ENCODE peak calls at places on chromosomes 12 and 14, in four cellular contexts. One of them, this sample, is unnamed. For H3K4me1, the result is how much of the 10 kb centered on the place peaks cover.

GRCh38 chr14:75250800-75251199 is 27.8 kb upstream of the FOS start:
- DNase-seq in prostate gland: no peak
- DNase-seq in body of pancreas: no peak
- DNase-seq in neural progenitor cell: no peak
- DNase-seq in this sample: no peak

GRCh38 chr12:104793280-104793679 is 164.8 kb downstream of the SLC41A2 start:
- DNase-seq in prostate gland: no peak
- DNase-seq in body of pancreas: peak
- DNase-seq in neural progenitor cell: no peak
- DNase-seq in this sample: peak

GRCh38 chr14:104864267-104865068 is 600 bp upstream of the CEP170B start:
- DNase-seq in prostate gland: peak
- DNase-seq in body of pancreas: peak
- DNase-seq in neural progenitor cell: peak
- DNase-seq in this sample: peak

GRCh38 chr12:12403264-12404248 is 46.7 kb downstream of the BORCS5 start:
- DNase-seq in prostate gland: no peak
- DNase-seq in body of pancreas: no peak
- DNase-seq in neural progenitor cell: no peak
- DNase-seq in this sample: no peak

GRCh38 chr14:102316048-102316745 is 3.3 kb upstream of the ZNF839 start:
- DNase-seq in prostate gland: peak
- DNase-seq in body of pancreas: peak
- DNase-seq in neural progenitor cell: peak
- DNase-seq in this sample: no peak

GRCh38 chr12:29944269-29945000 is 160.7 kb upstream of the TMTC1 start:
- DNase-seq in prostate gland: no peak
- DNase-seq in body of pancreas: no peak
- DNase-seq in neural progenitor cell: no peak
- DNase-seq in this sample: no peak

GRCh38 chr12:62396750-62397149 is 69.9 kb upstream of the MON2 start:
- DNase-seq in prostate gland: no peak
- DNase-seq in body of pancreas: no peak
- DNase-seq in neural progenitor cell: no peak
- DNase-seq in this sample: no peak

GRCh38 chr14:28707814-28708213 is 58.8 kb upstream of the FOXG1 start:
- DNase-seq in prostate gland: no peak
- DNase-seq in body of pancreas: no peak
- DNase-seq in neural progenitor cell: no peak
- DNase-seq in this sample: no peak

GRCh38 chr12:104609083-104609844 is 152.5 kb downstream of the CHST11 start:
- DNase-seq in prostate gland: no peak
- DNase-seq in body of pancreas: no peak
- DNase-seq in neural progenitor cell: no peak
- DNase-seq in this sample: no peak

GRCh38 chr14:100577986-100578431 is 9.2 kb downstream of the BEGAIN start:
- DNase-seq in prostate gland: no peak
- DNase-seq in body of pancreas: no peak
- DNase-seq in neural progenitor cell: no peak
- DNase-seq in this sample: peak

GRCh38 chr14:31025335-31026075 is at the start of gene AP4S1:
- DNase-seq in prostate gland: peak
- DNase-seq in body of pancreas: peak
- DNase-seq in neural progenitor cell: peak
- DNase-seq in this sample: peak

GRCh38 chr14:101588990-101589389 is 27.7 kb downstream of the DIO3 start:
- DNase-seq in prostate gland: no peak
- DNase-seq in body of pancreas: no peak
- DNase-seq in neural progenitor cell: no peak
- DNase-seq in this sample: peak

GRCh38 chr12:132718644-132719043 is 8.0 kb downstream of the PGAM5 start:
- DNase-seq in prostate gland: no peak
- DNase-seq in body of pancreas: no peak
- DNase-seq in neural progenitor cell: no peak
- DNase-seq in this sample: peak

GRCh38 chr12:57119294-57119693 is 8.1 kb upstream of the STAT6 start:
- DNase-seq in prostate gland: no peak
- DNase-seq in body of pancreas: no peak
- DNase-seq in neural progenitor cell: no peak
- DNase-seq in this sample: no peak

GRCh38 chr12:121537814-121538698 is 42.8 kb downstream of the KDM2B start:
- DNase-seq in prostate gland: no peak
- DNase-seq in body of pancreas: peak
- DNase-seq in neural progenitor cell: peak
- DNase-seq in this sample: peak

GRCh38 chr12:5872745-5873144 is 72.3 kb downstream of the ANO2 start:
- DNase-seq in prostate gland: no peak
- DNase-seq in body of pancreas: no peak
- DNase-seq in neural progenitor cell: peak
- DNase-seq in this sample: no peak

GRCh38 chr12:113468365-113469223 is 3.1 kb downstream of the LHX5 start:
- DNase-seq in prostate gland: no peak
- DNase-seq in body of pancreas: no peak
- DNase-seq in neural progenitor cell: peak
- DNase-seq in this sample: no peak

GRCh38 chr12:12992418-12993175 is 7.5 kb downstream of the HEBP1 start:
- DNase-seq in prostate gland: no peak
- DNase-seq in body of pancreas: peak
- DNase-seq in neural progenitor cell: no peak
- DNase-seq in this sample: no peak

GRCh38 chr12:60271816-60272215 is 676.0 kb downstream of the SLC16A7 start:
- DNase-seq in prostate gland: no peak
- DNase-seq in body of pancreas: no peak
- DNase-seq in neural progenitor cell: no peak
- DNase-seq in this sample: no peak

GRCh38 chr12:15563683-15564082 is 225.5 kb downstream of the EPS8 start:
- DNase-seq in prostate gland: no peak
- DNase-seq in body of pancreas: no peak
- DNase-seq in neural progenitor cell: no peak
- DNase-seq in this sample: no peak

GRCh38 chr12:95487024-95487423 is 13.1 kb downstream of the METAP2 start:
- DNase-seq in prostate gland: no peak
- DNase-seq in body of pancreas: no peak
- DNase-seq in neural progenitor cell: no peak
- DNase-seq in this sample: no peak

GRCh38 chr14:90453401-90453951 is 56.6 kb downstream of the CALM1 start:
- DNase-seq in prostate gland: no peak
- DNase-seq in body of pancreas: peak
- DNase-seq in neural progenitor cell: no peak
- DNase-seq in this sample: peak
- H3K27ac ChIP-seq in prostate gland: no peak
- H3K27ac ChIP-seq in body of pancreas: peak
- H3K27ac ChIP-seq in neural progenitor cell: no peak
- H3K27ac ChIP-seq in this sample: peak

DNA sequence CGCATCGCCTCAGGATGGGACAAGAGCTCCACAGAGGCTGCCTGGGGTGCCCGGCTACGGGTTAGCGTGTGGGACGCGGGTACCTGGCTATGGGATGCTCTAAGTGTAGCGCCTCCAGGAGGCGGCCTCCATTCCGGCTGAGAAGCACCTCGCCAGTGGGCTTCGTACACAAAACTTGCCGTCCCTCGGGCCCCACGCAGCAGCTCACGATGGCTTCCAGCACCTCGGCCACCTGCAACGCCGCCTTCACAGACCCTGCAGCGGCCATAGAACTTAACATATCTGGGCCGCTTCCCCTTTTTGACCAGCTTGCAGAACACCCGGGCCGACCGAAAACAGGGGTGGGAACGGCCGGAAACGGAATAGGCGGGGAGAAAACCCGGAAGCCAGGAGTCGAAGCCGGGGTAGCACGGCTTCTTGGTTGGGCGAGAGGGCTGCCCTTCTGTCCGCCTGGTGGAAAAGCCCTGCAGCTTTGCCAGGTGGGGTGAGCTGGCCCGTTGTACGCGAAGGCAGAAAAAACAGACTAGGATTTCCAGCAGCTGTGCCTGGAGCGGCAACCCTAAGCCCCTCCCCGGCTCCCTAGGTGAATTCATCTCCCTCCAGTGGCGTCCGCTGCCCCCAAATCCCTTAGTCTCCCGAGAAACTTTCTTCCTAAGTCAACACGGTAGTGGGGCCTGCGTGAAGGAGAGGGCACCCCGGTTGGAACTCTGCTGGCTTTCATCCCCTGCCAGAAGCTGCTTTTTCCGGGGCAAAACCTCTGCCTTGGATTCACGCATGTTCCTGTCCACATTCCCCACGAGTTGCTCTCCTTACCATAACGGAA is at the start of gene BBS10:
- DNase-seq in prostate gland: peak
- DNase-seq in body of pancreas: peak
- DNase-seq in neural progenitor cell: peak
- DNase-seq in this sample: peak
- TF ChIP-seq CTCF in prostate gland: peak
- TF ChIP-seq CTCF in body of pancreas: no peak
- TF ChIP-seq CTCF in neural progenitor cell: peak
- TF ChIP-seq CTCF in this sample: peak

DNA sequence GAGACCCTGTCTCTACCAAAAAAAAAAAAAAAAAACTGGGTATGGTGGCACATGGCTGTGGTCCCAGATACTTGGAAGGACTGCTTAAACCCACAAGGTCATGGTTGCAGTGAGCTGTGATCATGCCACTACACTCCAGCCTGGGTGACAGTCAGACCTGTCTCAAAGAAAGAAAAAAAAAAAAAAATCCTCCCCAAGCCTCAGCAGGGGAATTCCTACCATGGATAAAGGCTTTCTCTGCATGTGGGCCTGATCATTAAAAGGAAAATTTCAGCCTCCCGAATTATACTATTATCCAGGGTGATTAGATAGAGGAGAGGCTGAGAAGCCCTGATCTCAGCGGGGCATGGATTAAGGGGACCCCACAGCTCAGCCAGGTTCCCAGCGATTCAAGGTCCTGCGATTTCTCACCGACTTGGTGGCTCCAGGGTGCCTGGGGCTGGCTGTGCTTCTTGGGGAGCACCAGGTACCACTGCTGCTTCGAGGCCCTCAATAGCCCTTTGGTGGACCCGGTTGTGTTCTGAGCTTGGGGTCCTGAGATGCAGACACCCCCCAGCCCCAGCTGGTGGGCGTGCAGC is 5.6 kb downstream of the SH2B3 start:
- DNase-seq in prostate gland: no peak
- DNase-seq in body of pancreas: peak
- DNase-seq in neural progenitor cell: peak
- DNase-seq in this sample: no peak
- H3K4me1 ChIP-seq in prostate gland: under half
- H3K4me1 ChIP-seq in body of pancreas: half or more
- H3K4me1 ChIP-seq in neural progenitor cell: under half
- H3K4me1 ChIP-seq in this sample: half or more

GRCh38 chr12:110080410-110080809 is 32.1 kb upstream of the C12orf76 start:
- DNase-seq in prostate gland: no peak
- DNase-seq in body of pancreas: no peak
- DNase-seq in neural progenitor cell: no peak
- DNase-seq in this sample: peak

GRCh38 chr12:110075880-110076279 is 27.6 kb upstream of the C12orf76 start:
- DNase-seq in prostate gland: no peak
- DNase-seq in body of pancreas: no peak
- DNase-seq in neural progenitor cell: no peak
- DNase-seq in this sample: no peak

GRCh38 chr12:110077769-110078168 is 29.4 kb upstream of the C12orf76 start:
- DNase-seq in prostate gland: no peak
- DNase-seq in body of pancreas: no peak
- DNase-seq in neural progenitor cell: no peak
- DNase-seq in this sample: no peak

GRCh38 chr12:110084314-110085015 is 36.1 kb upstream of the C12orf76 start:
- DNase-seq in prostate gland: no peak
- DNase-seq in body of pancreas: no peak
- DNase-seq in neural progenitor cell: no peak
- DNase-seq in this sample: no peak

DNA sequence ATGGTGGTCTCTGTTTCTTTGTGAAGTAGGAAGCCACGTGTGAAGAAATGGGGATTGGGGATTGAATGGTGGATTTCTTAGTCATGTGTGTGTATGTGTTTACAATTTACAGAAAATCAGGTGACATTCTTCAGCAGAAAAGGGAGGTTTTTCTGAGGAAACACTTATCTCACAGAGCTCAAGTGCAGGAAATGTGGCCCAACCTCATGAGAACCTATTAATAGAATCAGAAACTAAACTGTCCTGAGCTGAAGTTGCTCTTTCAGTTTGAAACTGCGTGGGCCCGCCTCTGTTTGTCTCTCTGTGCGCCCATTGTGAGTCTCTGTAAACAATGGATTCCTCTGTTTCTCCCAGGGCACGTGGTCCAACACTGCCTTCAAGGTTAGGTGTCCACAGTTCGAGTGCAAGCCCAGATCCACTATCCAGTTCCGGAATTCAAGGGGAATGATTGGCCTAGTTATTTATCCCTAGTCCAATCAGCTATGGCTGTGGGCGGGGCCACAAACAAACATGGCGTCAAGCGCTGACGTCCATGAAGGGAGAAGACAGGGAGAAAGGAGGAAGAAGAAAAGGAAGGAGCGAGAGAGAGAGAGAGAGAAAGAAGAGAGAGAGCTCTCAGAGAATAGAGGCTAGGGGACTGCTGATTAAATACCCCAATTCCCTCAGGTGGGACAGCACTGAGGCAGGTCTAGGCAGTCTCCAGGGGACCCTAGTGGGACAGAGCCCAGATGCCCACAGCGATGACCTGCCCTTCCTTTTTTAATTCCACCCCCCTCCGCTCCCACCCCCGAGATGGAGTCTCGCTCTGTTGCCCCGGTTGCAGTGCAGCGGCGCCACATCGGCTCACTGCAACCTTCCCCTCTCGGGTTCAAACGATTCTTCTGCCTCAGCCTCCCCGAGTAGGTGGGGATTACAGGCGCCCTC is 31.4 kb upstream of the C12orf76 start:
- DNase-seq in prostate gland: no peak
- DNase-seq in body of pancreas: peak
- DNase-seq in neural progenitor cell: no peak
- DNase-seq in this sample: peak
- H3K27ac ChIP-seq in prostate gland: no peak
- H3K27ac ChIP-seq in body of pancreas: no peak
- H3K27ac ChIP-seq in neural progenitor cell: no peak
- H3K27ac ChIP-seq in this sample: peak

This sample was measured in left lung.